ENCODE peak calls at places on chromosomes 6 and 20, in ten cellular contexts. One of them, this sample, is unnamed.

GRCh38 chr20:57788936-57789613 is 79.3 kb upstream of the PMEPA1 start:
- DNase-seq in anterior cingulate cortex: no peak
- DNase-seq in renal cortical epithelial cell: no peak
- DNase-seq in stimulated activated CD4-positive, alpha-beta T cell treated with anti-CD3 and anti-CD28 coated beads, Interleukin-15, amount 100 ng/mL, for 24 hours: no peak
- DNase-seq in body of pancreas: no peak
- DNase-seq in EL: no peak
- DNase-seq in AG09309: no peak
- DNase-seq in iris pigment epithelial cell: no peak
- DNase-seq in NCI-H1436: no peak
- DNase-seq in MM.1S: no peak
- DNase-seq in this sample: no peak

GRCh38 chr6:15088904-15089568 is 156.8 kb upstream of the JARID2 start:
- DNase-seq in anterior cingulate cortex: no peak
- DNase-seq in renal cortical epithelial cell: peak
- DNase-seq in stimulated activated CD4-positive, alpha-beta T cell treated with anti-CD3 and anti-CD28 coated beads, Interleukin-15, amount 100 ng/mL, for 24 hours: no peak
- DNase-seq in body of pancreas: no peak
- DNase-seq in EL: no peak
- DNase-seq in AG09309: no peak
- DNase-seq in iris pigment epithelial cell: no peak
- DNase-seq in NCI-H1436: no peak
- DNase-seq in MM.1S: no peak
- DNase-seq in this sample: no peak

GRCh38 chr6:84785676-84786075 is 21.3 kb upstream of the TBX18 start:
- DNase-seq in anterior cingulate cortex: no peak
- DNase-seq in renal cortical epithelial cell: no peak
- DNase-seq in stimulated activated CD4-positive, alpha-beta T cell treated with anti-CD3 and anti-CD28 coated beads, Interleukin-15, amount 100 ng/mL, for 24 hours: no peak
- DNase-seq in body of pancreas: no peak
- DNase-seq in EL: no peak
- DNase-seq in AG09309: no peak
- DNase-seq in iris pigment epithelial cell: no peak
- DNase-seq in NCI-H1436: no peak
- DNase-seq in MM.1S: no peak
- DNase-seq in this sample: no peak

GRCh38 chr6:52416629-52417151 is 3.5 kb upstream of the EFHC1 start:
- DNase-seq in anterior cingulate cortex: no peak
- DNase-seq in renal cortical epithelial cell: peak
- DNase-seq in stimulated activated CD4-positive, alpha-beta T cell treated with anti-CD3 and anti-CD28 coated beads, Interleukin-15, amount 100 ng/mL, for 24 hours: peak
- DNase-seq in body of pancreas: peak
- DNase-seq in EL: peak
- DNase-seq in AG09309: peak
- DNase-seq in iris pigment epithelial cell: peak
- DNase-seq in NCI-H1436: peak
- DNase-seq in MM.1S: peak
- DNase-seq in this sample: peak

GRCh38 chr6:136788069-136788902 is 4.0 kb downstream of the MAP3K5 start:
- DNase-seq in anterior cingulate cortex: no peak
- DNase-seq in renal cortical epithelial cell: peak
- DNase-seq in stimulated activated CD4-positive, alpha-beta T cell treated with anti-CD3 and anti-CD28 coated beads, Interleukin-15, amount 100 ng/mL, for 24 hours: no peak
- DNase-seq in body of pancreas: no peak
- DNase-seq in EL: peak
- DNase-seq in AG09309: peak
- DNase-seq in iris pigment epithelial cell: peak
- DNase-seq in NCI-H1436: no peak
- DNase-seq in MM.1S: no peak
- DNase-seq in this sample: no peak

GRCh38 chr6:5529015-5529414 is 267.7 kb downstream of the FARS2 start:
- DNase-seq in anterior cingulate cortex: no peak
- DNase-seq in renal cortical epithelial cell: no peak
- DNase-seq in stimulated activated CD4-positive, alpha-beta T cell treated with anti-CD3 and anti-CD28 coated beads, Interleukin-15, amount 100 ng/mL, for 24 hours: no peak
- DNase-seq in body of pancreas: no peak
- DNase-seq in EL: peak
- DNase-seq in AG09309: no peak
- DNase-seq in iris pigment epithelial cell: no peak
- DNase-seq in NCI-H1436: no peak
- DNase-seq in MM.1S: no peak
- DNase-seq in this sample: no peak

GRCh38 chr6:45631396-45631795 is 253.7 kb upstream of the SUPT3H start:
- DNase-seq in anterior cingulate cortex: no peak
- DNase-seq in renal cortical epithelial cell: no peak
- DNase-seq in stimulated activated CD4-positive, alpha-beta T cell treated with anti-CD3 and anti-CD28 coated beads, Interleukin-15, amount 100 ng/mL, for 24 hours: no peak
- DNase-seq in body of pancreas: no peak
- DNase-seq in EL: peak
- DNase-seq in AG09309: no peak
- DNase-seq in iris pigment epithelial cell: peak
- DNase-seq in NCI-H1436: no peak
- DNase-seq in MM.1S: no peak
- DNase-seq in this sample: no peak

GRCh38 chr20:38937000-38937399 is 10.8 kb downstream of the FAM83D start:
- DNase-seq in anterior cingulate cortex: no peak
- DNase-seq in renal cortical epithelial cell: no peak
- DNase-seq in stimulated activated CD4-positive, alpha-beta T cell treated with anti-CD3 and anti-CD28 coated beads, Interleukin-15, amount 100 ng/mL, for 24 hours: no peak
- DNase-seq in body of pancreas: no peak
- DNase-seq in EL: no peak
- DNase-seq in AG09309: no peak
- DNase-seq in iris pigment epithelial cell: no peak
- DNase-seq in NCI-H1436: no peak
- DNase-seq in MM.1S: no peak
- DNase-seq in this sample: no peak

GRCh38 chr6:147549531-147549930 is 41.0 kb downstream of the SAMD5 start:
- DNase-seq in anterior cingulate cortex: no peak
- DNase-seq in renal cortical epithelial cell: no peak
- DNase-seq in stimulated activated CD4-positive, alpha-beta T cell treated with anti-CD3 and anti-CD28 coated beads, Interleukin-15, amount 100 ng/mL, for 24 hours: no peak
- DNase-seq in body of pancreas: no peak
- DNase-seq in EL: no peak
- DNase-seq in AG09309: no peak
- DNase-seq in iris pigment epithelial cell: no peak
- DNase-seq in NCI-H1436: no peak
- DNase-seq in MM.1S: no peak
- DNase-seq in this sample: no peak

GRCh38 chr6:139587469-139587868 is 213.0 kb upstream of the CITED2 start:
- DNase-seq in anterior cingulate cortex: no peak
- DNase-seq in renal cortical epithelial cell: peak
- DNase-seq in stimulated activated CD4-positive, alpha-beta T cell treated with anti-CD3 and anti-CD28 coated beads, Interleukin-15, amount 100 ng/mL, for 24 hours: no peak
- DNase-seq in body of pancreas: no peak
- DNase-seq in EL: peak
- DNase-seq in AG09309: peak
- DNase-seq in iris pigment epithelial cell: peak
- DNase-seq in NCI-H1436: no peak
- DNase-seq in MM.1S: no peak
- DNase-seq in this sample: no peak

GRCh38 chr6:15893556-15894253 is 230.9 kb upstream of the DTNBP1 start:
- DNase-seq in anterior cingulate cortex: no peak
- DNase-seq in renal cortical epithelial cell: peak
- DNase-seq in stimulated activated CD4-positive, alpha-beta T cell treated with anti-CD3 and anti-CD28 coated beads, Interleukin-15, amount 100 ng/mL, for 24 hours: no peak
- DNase-seq in body of pancreas: no peak
- DNase-seq in EL: no peak
- DNase-seq in AG09309: no peak
- DNase-seq in iris pigment epithelial cell: peak
- DNase-seq in NCI-H1436: no peak
- DNase-seq in MM.1S: peak
- DNase-seq in this sample: no peak